ENCODE peak calls at places on chromosome 1, in ten cellular contexts. B is cardiac muscle cell, I is PC-9, Q is left ventricle myocardium inferior, X is SK-N-SH, T is adrenal gland, S is stomach, F is ovary, L is colonic mucosa, C is heart left ventricle. K is an unnamed sample.

GRCh38 chr1:188251039-188251438 is 1422.3 kb downstream of the PLA2G4A start:
- DNase-seq in I (no peak), X (no peak), S (no peak), L (no peak), T (no peak), B (no peak), F (no peak), Q (no peak), C (no peak), K (no peak)

GRCh38 chr1:207893737-207894582 is 17.0 kb downstream of the CD34 start:
- DNase-seq in L (no peak), F (peak; percentile 3), Q (no peak), I (no peak), X (no peak), S (no peak), T (no peak), B (no peak), C (no peak), K (no peak)

GRCh38 chr1:151540021-151540981 is at the start of gene TUFT1:
- DNase-seq in L (peak; percentile 96), T (peak; percentile 92), C (peak; percentile 94), S (peak; percentile 98), X (peak; percentile 94), B (peak; percentile 98), Q (peak; percentile 91), F (peak; percentile 94), I (peak; percentile 95), K (peak; percentile 95)

GRCh38 chr1:9417695-9418094 is 121.6 kb upstream of the SLC25A33 start:
- DNase-seq in S (no peak), B (no peak), C (no peak), Q (no peak), T (no peak), F (no peak), I (no peak), L (no peak), X (no peak), K (no peak)

GRCh38 chr1:221856188-221857093 is 114.6 kb upstream of the DUSP10 start:
- DNase-seq in F (no peak), B (no peak), C (no peak), L (no peak), S (no peak), X (no peak), T (no peak), Q (no peak), I (no peak), K (no peak)

GRCh38 chr1:163985700-163986099 is 573.3 kb upstream of the PBX1 start:
- DNase-seq in Q (no peak), T (no peak), L (no peak), X (no peak), F (no peak), I (no peak), S (no peak), C (no peak), B (no peak), K (no peak)

GRCh38 chr1:247115141-247115510 is 11.0 kb upstream of the ZNF669 start:
- DNase-seq in I (no peak), S (no peak), T (no peak), L (no peak), X (no peak), F (no peak), C (no peak), Q (no peak), B (no peak), K (no peak)

GRCh38 chr1:201191723-201192477 is 1.3 kb downstream of the IGFN1 start:
- DNase-seq in Q (no peak), F (no peak), C (no peak), S (no peak), L (no peak), X (no peak), I (peak; percentile 27), T (no peak), B (no peak), K (no peak)

GRCh38 chr1:56452027-56453011 is 127.0 kb downstream of the PLPP3 start:
- DNase-seq in X (no peak), C (peak; percentile 40), T (no peak), Q (no peak), B (no peak), F (peak; percentile 56), S (no peak), L (no peak), I (no peak), K (no peak)

DNA sequence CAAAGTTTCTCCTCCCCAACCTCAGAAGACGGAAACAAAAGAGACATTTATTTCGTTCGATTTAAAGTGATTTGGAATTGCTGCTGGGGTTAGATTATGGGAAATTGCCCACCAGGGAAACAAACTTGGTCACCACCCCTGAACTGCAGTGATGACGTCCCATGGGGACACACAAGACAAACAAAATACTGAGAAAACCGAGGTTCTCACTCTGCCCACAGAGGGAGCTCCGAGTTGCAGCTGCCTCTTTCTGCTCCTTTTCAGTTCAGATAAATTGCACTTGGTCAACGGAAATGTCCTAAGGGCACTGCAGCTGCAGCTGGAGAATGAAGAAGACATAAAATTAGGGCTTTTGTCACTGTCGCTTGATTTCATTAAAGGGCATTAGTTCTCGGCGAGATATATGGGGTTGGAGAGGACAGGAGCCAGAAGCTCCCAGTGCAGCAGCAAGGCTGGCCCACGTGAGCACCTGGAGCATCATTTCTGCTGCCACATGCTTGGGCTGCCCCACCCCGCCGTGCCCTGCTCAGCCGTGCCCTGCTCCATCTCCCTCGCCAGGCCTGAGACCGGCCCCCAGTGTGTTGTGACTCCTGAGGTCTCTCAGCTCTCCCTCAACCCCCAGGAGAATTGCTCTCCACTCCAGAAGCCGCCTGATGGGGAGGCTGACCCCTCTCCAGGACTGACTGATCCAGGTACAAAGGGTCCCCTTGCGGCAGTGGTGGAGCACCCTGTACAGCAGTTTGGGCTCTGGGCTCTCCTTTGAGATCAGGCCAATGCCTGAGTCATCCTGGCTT is 231.7 kb upstream of the AJAP1 start:
- DNase-seq in Q (no peak), C (no peak), X (peak; percentile 26), L (no peak), B (no peak), T (peak; percentile 15), F (no peak), S (no peak), I (no peak), K (no peak)
- TF ChIP-seq CTCF in Q (peak; percentile 27), C (peak; percentile 4), X (no peak), L (no peak), B (no peak), T (peak; percentile 23), F (no peak), S (no peak), I (no peak), K (no peak)

GRCh38 chr1:171585715-171586114 is 36.3 kb upstream of the MYOCOS start:
- DNase-seq in X (no peak), Q (no peak), C (no peak), I (no peak), S (no peak), L (no peak), F (no peak), B (no peak), T (no peak), K (no peak)

GRCh38 chr1:171595324-171595723 is 26.7 kb upstream of the MYOCOS start:
- DNase-seq in C (no peak), I (no peak), S (no peak), X (no peak), Q (no peak), L (no peak), F (no peak), T (no peak), B (no peak), K (no peak)

GRCh38 chr1:171588230-171588629 is 33.8 kb upstream of the MYOCOS start:
- DNase-seq in T (no peak), C (no peak), S (no peak), I (no peak), L (no peak), F (no peak), X (no peak), Q (no peak), B (no peak), K (no peak)

GRCh38 chr1:171590022-171590421 is 32.0 kb upstream of the MYOCOS start:
- DNase-seq in B (no peak), C (no peak), F (no peak), Q (no peak), I (no peak), L (no peak), S (no peak), X (no peak), T (no peak), K (no peak)
- TF ChIP-seq CTCF in B (no peak), C (no peak), F (no peak), Q (no peak), I (no peak), L (no peak), S (no peak), X (no peak), T (no peak), K (no peak)

DNA sequence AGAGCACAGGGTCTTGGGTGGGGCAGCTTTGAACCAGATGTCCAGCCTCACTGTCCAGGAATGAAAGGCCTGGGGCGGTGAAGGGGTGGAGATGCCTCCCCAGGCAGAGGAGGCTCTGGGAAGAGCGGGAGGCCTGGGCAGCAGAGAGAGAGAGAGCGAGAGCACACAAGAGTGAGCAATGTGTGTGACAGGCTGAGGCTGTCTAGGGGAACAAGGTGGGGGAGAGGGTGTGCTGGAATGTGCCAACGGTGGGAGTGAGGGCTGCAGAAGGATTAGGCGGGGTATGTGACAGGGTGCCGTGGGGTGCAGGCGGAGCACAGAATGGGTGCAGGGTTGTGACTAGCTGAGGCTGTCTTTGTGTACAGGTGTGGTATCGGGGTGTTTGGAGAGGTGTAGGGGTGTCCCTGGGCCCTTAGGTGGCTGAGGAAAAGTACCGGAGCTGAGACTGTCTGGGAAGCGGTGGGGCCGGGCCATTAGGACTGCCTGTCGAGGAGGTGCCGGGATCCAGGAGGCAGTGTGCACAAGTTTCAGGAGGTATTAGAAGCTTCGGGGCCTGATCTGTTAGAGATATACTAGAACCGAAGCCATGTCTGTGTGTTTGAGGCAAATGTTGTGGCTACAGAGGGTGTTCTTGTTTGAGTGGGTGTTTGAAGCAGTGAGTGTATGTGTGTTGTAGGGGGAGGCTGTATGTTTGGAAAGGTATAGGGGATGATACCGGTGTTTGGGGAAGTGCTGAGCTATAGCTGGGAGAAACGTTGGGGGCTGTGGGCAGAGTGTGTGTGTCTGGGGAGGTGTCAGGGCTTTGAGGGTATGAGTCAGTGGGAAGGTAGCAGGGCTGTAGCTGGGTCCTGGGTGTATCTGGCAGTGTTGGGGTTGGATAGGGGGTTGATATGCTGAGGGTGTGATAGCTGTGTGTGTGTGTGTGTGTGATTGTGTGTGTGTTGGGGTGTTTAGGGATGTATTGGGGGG is 9.1 kb downstream of the AHDC1 start:
- DNase-seq in C (no peak), S (no peak), I (no peak), T (no peak), F (no peak), Q (no peak), L (no peak), X (no peak), B (no peak), K (no peak)
- TF ChIP-seq CTCF in C (no peak), S (no peak), I (no peak), T (no peak), F (no peak), Q (no peak), L (no peak), X (no peak), B (no peak), K (no peak)

DNA sequence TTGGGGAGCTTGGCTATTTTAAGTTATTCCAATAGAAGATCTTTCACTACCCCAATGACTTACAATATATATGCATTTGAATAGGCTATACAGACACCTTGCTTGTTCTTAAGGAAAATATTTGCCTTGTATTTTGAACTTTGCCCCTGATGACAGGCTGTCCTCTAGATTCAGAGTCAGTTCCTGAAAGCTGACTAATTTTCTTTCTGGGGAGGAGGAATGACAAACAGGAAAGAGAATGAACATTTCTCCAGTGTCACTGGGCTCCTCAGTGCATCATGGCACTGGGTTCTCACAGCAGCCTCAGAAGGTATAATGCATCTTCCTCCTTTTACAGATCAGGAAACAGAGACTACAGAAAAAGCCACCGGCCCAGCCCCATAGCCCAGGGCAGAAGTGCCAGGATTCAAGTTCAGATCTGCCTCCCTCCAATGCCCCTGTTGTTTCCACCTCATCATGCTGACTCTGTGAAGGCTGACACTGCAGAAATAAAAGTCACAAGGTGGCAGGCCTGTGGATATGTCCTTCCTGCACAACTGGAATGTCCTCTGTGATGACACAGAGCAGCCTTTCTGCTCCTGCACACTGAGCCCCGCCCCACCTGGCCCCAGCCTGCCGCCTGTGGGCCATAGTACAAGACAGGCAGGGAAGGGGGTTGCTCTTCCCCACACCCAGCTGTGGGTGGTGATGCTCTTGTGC is 6.6 kb downstream of the TTC22 start:
- DNase-seq in B (no peak), X (no peak), L (peak; percentile 84), I (peak; percentile 82), S (peak; percentile 53), Q (no peak), T (no peak), F (no peak), C (no peak), K (no peak)
- TF ChIP-seq CTCF in B (no peak), X (no peak), L (no peak), I (no peak), S (no peak), Q (no peak), T (no peak), F (no peak), C (no peak), K (no peak)

K was measured in lung.